ENCODE peak calls at places on chromosomes 2 and 18, in seven cellular contexts. One of them, this sample, is unnamed.

GRCh38 chr2:182649316-182649715 is 66.7 kb upstream of the DNAJC10 start:
- DNase-seq in A549: peak
- DNase-seq in Peyer's patch: no peak
- DNase-seq in breast epithelium: no peak
- DNase-seq in heart left ventricle: no peak
- DNase-seq in transverse colon: peak
- DNase-seq in body of pancreas: peak
- DNase-seq in this sample: no peak

GRCh38 chr2:199456383-199457146 is 1.2 kb downstream of the SATB2 start:
- DNase-seq in body of pancreas: no peak
- DNase-seq in Peyer's patch: no peak
- DNase-seq in breast epithelium: no peak
- DNase-seq in transverse colon: no peak
- DNase-seq in heart left ventricle: no peak
- DNase-seq in A549: no peak
- DNase-seq in this sample: no peak

GRCh38 chr2:185628985-185629384 is 109.6 kb upstream of the FSIP2 start:
- DNase-seq in breast epithelium: no peak
- DNase-seq in A549: peak
- DNase-seq in Peyer's patch: no peak
- DNase-seq in transverse colon: peak
- DNase-seq in body of pancreas: peak
- DNase-seq in heart left ventricle: no peak
- DNase-seq in this sample: no peak

GRCh38 chr18:36296591-36297418 is 708 bp upstream of the FHOD3 start:
- DNase-seq in heart left ventricle: peak
- DNase-seq in Peyer's patch: no peak
- DNase-seq in body of pancreas: peak
- DNase-seq in breast epithelium: no peak
- DNase-seq in A549: peak
- DNase-seq in transverse colon: peak
- DNase-seq in this sample: peak

GRCh38 chr2:133879703-133880102 is 311.4 kb upstream of the NCKAP5 start:
- DNase-seq in Peyer's patch: no peak
- DNase-seq in heart left ventricle: no peak
- DNase-seq in A549: no peak
- DNase-seq in breast epithelium: no peak
- DNase-seq in transverse colon: no peak
- DNase-seq in body of pancreas: no peak
- DNase-seq in this sample: no peak

GRCh38 chr2:29073913-29074312 is 410 bp downstream of the PCARE start:
- DNase-seq in heart left ventricle: no peak
- DNase-seq in body of pancreas: no peak
- DNase-seq in A549: no peak
- DNase-seq in breast epithelium: no peak
- DNase-seq in Peyer's patch: no peak
- DNase-seq in transverse colon: no peak
- DNase-seq in this sample: no peak

GRCh38 chr2:14952383-14952782 is 319.9 kb downstream of the LRATD1 start:
- DNase-seq in transverse colon: no peak
- DNase-seq in A549: no peak
- DNase-seq in breast epithelium: no peak
- DNase-seq in body of pancreas: no peak
- DNase-seq in heart left ventricle: no peak
- DNase-seq in Peyer's patch: no peak
- DNase-seq in this sample: no peak

GRCh38 chr2:42809876-42810125 is 17.4 kb upstream of the HAAO start:
- DNase-seq in transverse colon: peak
- DNase-seq in heart left ventricle: peak
- DNase-seq in breast epithelium: peak
- DNase-seq in A549: peak
- DNase-seq in body of pancreas: peak
- DNase-seq in Peyer's patch: peak
- DNase-seq in this sample: peak

GRCh38 chr2:128425731-128426620 is 107.3 kb upstream of the HS6ST1 start:
- DNase-seq in body of pancreas: peak
- DNase-seq in Peyer's patch: no peak
- DNase-seq in A549: peak
- DNase-seq in breast epithelium: peak
- DNase-seq in heart left ventricle: peak
- DNase-seq in transverse colon: no peak
- DNase-seq in this sample: peak

GRCh38 chr2:148914463-148914862 is 39.4 kb downstream of the KIF5C start:
- DNase-seq in body of pancreas: no peak
- DNase-seq in transverse colon: no peak
- DNase-seq in A549: no peak
- DNase-seq in Peyer's patch: no peak
- DNase-seq in heart left ventricle: no peak
- DNase-seq in breast epithelium: no peak
- DNase-seq in this sample: no peak

GRCh38 chr2:71393216-71393615 is 60.1 kb upstream of the DYSF start:
- DNase-seq in Peyer's patch: no peak
- DNase-seq in breast epithelium: no peak
- DNase-seq in body of pancreas: no peak
- DNase-seq in transverse colon: no peak
- DNase-seq in heart left ventricle: no peak
- DNase-seq in A549: no peak
- DNase-seq in this sample: no peak

GRCh38 chr2:18345848-18346247 is 214.6 kb downstream of the RDH14 start:
- DNase-seq in breast epithelium: no peak
- DNase-seq in body of pancreas: no peak
- DNase-seq in Peyer's patch: no peak
- DNase-seq in A549: peak
- DNase-seq in transverse colon: no peak
- DNase-seq in heart left ventricle: peak
- DNase-seq in this sample: no peak

GRCh38 chr18:54787098-54787497 is 41.2 kb upstream of the RAB27B start:
- DNase-seq in breast epithelium: no peak
- DNase-seq in transverse colon: no peak
- DNase-seq in A549: no peak
- DNase-seq in Peyer's patch: no peak
- DNase-seq in body of pancreas: peak
- DNase-seq in heart left ventricle: no peak
- DNase-seq in this sample: no peak

GRCh38 chr2:10122500-10123280 is at the start of gene RRM2:
- DNase-seq in heart left ventricle: peak
- DNase-seq in Peyer's patch: peak
- DNase-seq in transverse colon: peak
- DNase-seq in breast epithelium: peak
- DNase-seq in A549: peak
- DNase-seq in body of pancreas: peak
- DNase-seq in this sample: peak
- TF ChIP-seq POLR2A in heart left ventricle: no peak
- TF ChIP-seq POLR2A in Peyer's patch: no peak
- TF ChIP-seq POLR2A in transverse colon: no peak
- TF ChIP-seq POLR2A in breast epithelium: no peak
- TF ChIP-seq POLR2A in A549: peak
- TF ChIP-seq POLR2A in body of pancreas: peak
- TF ChIP-seq POLR2A in this sample: no peak

GRCh38 chr2:97663962-97664635 is at the start of gene ACTR1B:
- DNase-seq in body of pancreas: peak
- DNase-seq in transverse colon: peak
- DNase-seq in heart left ventricle: peak
- DNase-seq in Peyer's patch: peak
- DNase-seq in A549: peak
- DNase-seq in breast epithelium: peak
- DNase-seq in this sample: peak
- TF ChIP-seq POLR2A in body of pancreas: peak
- TF ChIP-seq POLR2A in transverse colon: peak
- TF ChIP-seq POLR2A in heart left ventricle: peak
- TF ChIP-seq POLR2A in Peyer's patch: peak
- TF ChIP-seq POLR2A in A549: peak
- TF ChIP-seq POLR2A in breast epithelium: peak
- TF ChIP-seq POLR2A in this sample: peak

DNA sequence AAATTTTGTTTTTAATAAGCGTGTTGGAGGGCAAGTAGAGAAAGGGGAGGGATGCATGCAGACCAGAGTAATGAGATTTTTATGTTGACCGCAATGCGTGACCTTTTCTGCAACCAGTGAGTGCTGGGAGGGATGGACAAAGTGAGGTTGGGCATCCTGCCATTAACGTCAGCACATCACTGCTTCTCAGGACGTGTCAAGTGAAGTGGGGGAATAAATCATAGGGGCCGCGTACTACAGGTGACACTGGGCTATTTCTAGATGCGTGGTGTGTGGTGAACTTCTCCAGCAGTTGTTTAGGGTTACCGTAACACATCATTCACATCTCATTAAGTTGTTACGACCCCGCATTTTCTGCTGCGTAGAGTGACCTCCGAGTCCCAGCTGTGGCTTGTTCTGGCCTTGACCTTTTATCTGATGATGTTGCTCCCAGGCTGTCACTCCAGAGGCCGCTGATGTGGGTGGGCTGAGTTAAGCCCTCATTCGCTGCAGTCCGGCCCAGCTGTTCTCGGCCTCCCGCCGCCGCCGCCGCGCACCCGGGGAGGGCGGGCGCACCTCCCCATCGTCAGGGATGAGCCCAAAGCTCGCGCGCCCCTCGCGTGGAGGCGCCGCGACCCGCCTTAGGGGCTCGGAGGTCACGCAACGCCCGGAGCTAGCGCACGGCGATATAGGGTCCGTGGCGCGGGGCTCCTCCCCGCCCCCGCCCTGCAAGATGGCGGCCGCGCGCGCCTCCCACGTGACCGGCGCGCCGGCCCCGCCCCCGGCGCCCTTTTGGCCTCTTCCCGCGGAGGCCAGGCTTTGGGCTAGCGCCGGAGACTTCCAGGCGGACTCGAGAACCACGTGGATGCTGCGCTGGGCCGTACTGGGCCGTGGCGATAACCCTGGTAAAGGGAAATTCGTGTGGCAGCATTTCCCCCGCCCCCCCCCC is 3.5 kb downstream of the ZCCHC2 start:
- DNase-seq in body of pancreas: peak
- DNase-seq in breast epithelium: no peak
- DNase-seq in heart left ventricle: peak
- DNase-seq in transverse colon: peak
- DNase-seq in Peyer's patch: peak
- DNase-seq in A549: peak
- DNase-seq in this sample: peak
- TF ChIP-seq POLR2A in body of pancreas: peak
- TF ChIP-seq POLR2A in breast epithelium: peak
- TF ChIP-seq POLR2A in heart left ventricle: peak
- TF ChIP-seq POLR2A in transverse colon: peak
- TF ChIP-seq POLR2A in Peyer's patch: peak
- TF ChIP-seq POLR2A in A549: peak
- TF ChIP-seq POLR2A in this sample: peak

DNA sequence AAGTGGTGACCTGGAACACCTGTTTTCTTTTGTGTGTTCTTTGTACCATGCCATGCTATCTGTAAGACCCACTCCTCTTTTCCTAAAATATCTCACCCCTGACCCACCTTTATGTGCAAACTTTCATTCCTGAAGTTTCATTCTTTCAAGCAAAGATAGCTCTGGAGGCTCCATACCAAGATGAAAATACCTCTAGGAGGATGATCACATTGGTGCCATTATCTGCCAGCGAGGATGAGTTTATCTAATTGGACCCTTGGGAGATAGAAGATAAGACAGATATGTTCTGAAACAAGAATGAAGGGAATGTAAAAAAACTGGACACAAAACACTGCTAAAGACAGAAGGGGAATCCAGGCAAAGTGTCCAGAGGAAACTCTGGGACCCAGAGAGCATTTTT is 24.1 kb downstream of the BOD1L2 start:
- DNase-seq in Peyer's patch: no peak
- DNase-seq in A549: no peak
- DNase-seq in heart left ventricle: no peak
- DNase-seq in transverse colon: no peak
- DNase-seq in body of pancreas: no peak
- DNase-seq in breast epithelium: no peak
- DNase-seq in this sample: no peak
- TF ChIP-seq POLR2A in Peyer's patch: no peak
- TF ChIP-seq POLR2A in A549: no peak
- TF ChIP-seq POLR2A in heart left ventricle: no peak
- TF ChIP-seq POLR2A in transverse colon: no peak
- TF ChIP-seq POLR2A in body of pancreas: no peak
- TF ChIP-seq POLR2A in breast epithelium: no peak
- TF ChIP-seq POLR2A in this sample: no peak

GRCh38 chr2:233118601-233119000 is 58.5 kb downstream of the INPP5D start:
- DNase-seq in breast epithelium: no peak
- DNase-seq in body of pancreas: peak
- DNase-seq in transverse colon: no peak
- DNase-seq in heart left ventricle: no peak
- DNase-seq in A549: no peak
- DNase-seq in Peyer's patch: no peak
- DNase-seq in this sample: no peak

GRCh38 chr2:233116946-233117345 is 56.8 kb downstream of the INPP5D start:
- DNase-seq in body of pancreas: no peak
- DNase-seq in A549: no peak
- DNase-seq in transverse colon: no peak
- DNase-seq in breast epithelium: no peak
- DNase-seq in Peyer's patch: no peak
- DNase-seq in heart left ventricle: no peak
- DNase-seq in this sample: no peak

GRCh38 chr2:233115761-233116160 is 55.6 kb downstream of the INPP5D start:
- DNase-seq in transverse colon: no peak
- DNase-seq in heart left ventricle: no peak
- DNase-seq in body of pancreas: no peak
- DNase-seq in breast epithelium: no peak
- DNase-seq in Peyer's patch: no peak
- DNase-seq in A549: no peak
- DNase-seq in this sample: no peak

GRCh38 chr2:233117811-233118480 is 57.8 kb downstream of the INPP5D start:
- DNase-seq in breast epithelium: peak
- DNase-seq in A549: no peak
- DNase-seq in transverse colon: no peak
- DNase-seq in body of pancreas: no peak
- DNase-seq in heart left ventricle: no peak
- DNase-seq in Peyer's patch: no peak
- DNase-seq in this sample: no peak

DNA sequence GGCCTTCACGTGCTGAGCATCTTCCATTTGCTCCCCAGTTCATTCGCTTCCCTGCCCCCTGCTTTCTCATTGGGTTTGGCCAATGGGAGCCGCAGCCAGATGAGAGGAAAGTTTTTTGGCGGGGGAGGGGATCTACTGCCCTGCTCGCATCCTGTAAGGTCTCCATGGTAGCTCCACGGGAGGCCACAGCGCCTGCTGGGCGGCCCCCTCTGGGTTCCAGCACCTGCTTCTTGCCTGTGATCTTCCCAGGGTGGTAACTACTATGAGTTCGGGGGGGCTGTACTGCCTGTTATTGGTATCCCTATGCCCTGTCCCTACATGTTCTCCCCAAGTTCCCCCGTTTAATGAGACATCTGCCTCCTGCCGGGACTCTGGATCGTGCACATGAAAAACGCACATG is 57.2 kb downstream of the INPP5D start:
- DNase-seq in body of pancreas: peak
- DNase-seq in Peyer's patch: no peak
- DNase-seq in heart left ventricle: no peak
- DNase-seq in A549: no peak
- DNase-seq in breast epithelium: no peak
- DNase-seq in transverse colon: no peak
- DNase-seq in this sample: no peak
- TF ChIP-seq POLR2A in body of pancreas: no peak
- TF ChIP-seq POLR2A in Peyer's patch: no peak
- TF ChIP-seq POLR2A in heart left ventricle: no peak
- TF ChIP-seq POLR2A in A549: no peak
- TF ChIP-seq POLR2A in breast epithelium: no peak
- TF ChIP-seq POLR2A in transverse colon: no peak
- TF ChIP-seq POLR2A in this sample: no peak

This sample was measured in adrenal gland.